ENCODE peak calls at places on chromosomes 12 and 14, in six cellular contexts. K is pancreas; O is CD8-positive, alpha-beta memory T cell; J is GM23338; Z is keratinocyte; C is HAP-1. Y is an unnamed sample.

GRCh38 chr12:48819986-48820385 is 1.7 kb downstream of the CACNB3 start:
- DNase-seq in O (no peak), Z (no peak), K (no peak), C (no peak), J (no peak), Y (no peak)

GRCh38 chr12:19850341-19851065 is 411.2 kb downstream of the AEBP2 start:
- DNase-seq in J (no peak), K (no peak), Z (no peak), C (no peak), O (no peak), Y (no peak)

GRCh38 chr14:57297852-57298251 is 29.1 kb downstream of the AP5M1 start:
- DNase-seq in O (no peak), Z (no peak), C (no peak), K (no peak), J (no peak), Y (no peak)

GRCh38 chr14:91752956-91753355 is 21.1 kb upstream of the CATSPERB start:
- DNase-seq in O (no peak), Z (no peak), C (no peak), J (no peak), K (no peak), Y (no peak)

GRCh38 chr14:87690076-87690661 is 302.8 kb downstream of the GALC start:
- DNase-seq in J (peak; percentile 50), O (no peak), Z (no peak), K (no peak), C (no peak), Y (no peak)

GRCh38 chr12:128388461-128388921 is 121.5 kb downstream of the TMEM132C start:
- DNase-seq in C (no peak), O (no peak), J (no peak), Z (no peak), K (no peak), Y (no peak)

GRCh38 chr12:131642101-131642540 is 68.8 kb upstream of the SFSWAP start:
- DNase-seq in C (peak; percentile 35), K (no peak), O (no peak), J (peak; percentile 42), Z (no peak), Y (no peak)

GRCh38 chr12:121916719-121917118 is 1.7 kb upstream of the CFAP251 start:
- DNase-seq in K (no peak), Z (no peak), C (peak; percentile 37), O (no peak), J (peak; percentile 86), Y (no peak)

GRCh38 chr12:22287776-22288621 is 46.5 kb downstream of the ST8SIA1 start:
- DNase-seq in Z (no peak), C (no peak), O (no peak), K (no peak), J (peak; percentile 47), Y (no peak)

GRCh38 chr12:2347844-2348476 is 295.2 kb downstream of the CACNA1C start:
- DNase-seq in Z (no peak), C (no peak), K (no peak), J (no peak), O (no peak), Y (no peak)

GRCh38 chr14:72666610-72667009 is 227.3 kb downstream of the DPF3 start:
- DNase-seq in J (no peak), C (no peak), Z (peak; percentile 85), O (no peak), K (no peak), Y (no peak)

GRCh38 chr12:31828057-31828456 is 99.2 kb upstream of the AMN1 start:
- DNase-seq in O (no peak), K (no peak), Z (no peak), C (no peak), J (no peak), Y (no peak)

GRCh38 chr14:76056128-76056527 is 70.6 kb downstream of the IFT43 start:
- DNase-seq in K (no peak), C (peak; percentile 14), O (no peak), Z (no peak), J (peak; percentile 74), Y (peak; percentile 31)

GRCh38 chr14:49977126-49977841 is 84.4 kb downstream of the ARF6 start:
- DNase-seq in C (no peak), K (no peak), J (no peak), Z (no peak), O (peak; percentile 55), Y (no peak)

GRCh38 chr14:92938890-92939671 is 16.1 kb downstream of the CHGA start:
- DNase-seq in O (no peak), Z (no peak), K (no peak), J (no peak), C (no peak), Y (no peak)

GRCh38 chr14:51382506-51382905 is 142.5 kb downstream of the TMX1 start:
- DNase-seq in C (no peak), Z (peak; percentile 99), O (no peak), J (no peak), K (no peak), Y (no peak)

GRCh38 chr14:105929327-105930081 is 403.1 kb downstream of the TMEM121 start:
- DNase-seq in C (no peak), O (no peak), K (no peak), J (no peak), Z (no peak), Y (no peak)

GRCh38 chr12:10623131-10623530 is 9.7 kb upstream of the MAGOHB start:
- DNase-seq in C (no peak), J (no peak), K (no peak), Z (no peak), O (no peak), Y (no peak)

GRCh38 chr12:76103958-76104357 is 19.5 kb upstream of the NAP1L1 start:
- DNase-seq in Z (no peak), C (no peak), K (no peak), J (no peak), O (no peak), Y (no peak)

GRCh38 chr14:95679995-95680735 is 6.1 kb upstream of the TCL1B start:
- DNase-seq in J (peak; percentile 58), Z (no peak), C (peak; percentile 51), K (no peak), O (no peak), Y (no peak)

DNA sequence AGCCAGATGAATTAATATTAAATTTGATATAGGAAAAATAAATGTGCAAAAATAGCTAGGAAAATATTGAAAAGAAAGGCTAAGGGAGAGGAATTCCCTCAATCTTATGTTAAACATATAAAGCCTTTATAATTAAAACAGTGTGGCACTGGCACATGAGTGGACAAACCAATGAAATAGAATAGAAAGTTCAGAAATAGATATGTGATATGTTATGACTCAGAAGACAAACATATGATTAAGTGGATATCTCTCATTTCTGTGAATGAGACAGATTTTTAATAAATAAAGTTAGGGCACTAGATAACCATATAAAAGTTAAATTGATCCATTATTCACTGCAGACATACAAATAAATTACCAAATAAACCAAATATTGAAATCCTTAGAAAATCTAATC is 73.0 kb downstream of the ALG10B start:
- DNase-seq in K (no peak), O (no peak), Z (no peak), C (no peak), J (no peak), Y (no peak)
- H3K4me1 ChIP-seq in K (no peaks in the 10 kb centered on the region), O (no peaks in the 10 kb centered on the region), Z (peaks cover 4% of the 10 kb centered on the region), C (peaks cover 7% of the 10 kb centered on the region), J (no peaks in the 10 kb centered on the region), Y (peaks cover 2% of the 10 kb centered on the region)

GRCh38 chr14:55604900-55605418 is 25.0 kb downstream of the KTN1 start:
- DNase-seq in C (no peak), J (no peak), K (no peak), Z (no peak), O (no peak), Y (no peak)
- H3K4me1 ChIP-seq in C (peaks cover 66% of the 10 kb centered on the region), J (peaks cover 86% of the 10 kb centered on the region), K (peaks cover 28% of the 10 kb centered on the region), Z (peaks cover 42% of the 10 kb centered on the region), O (peaks cover 30% of the 10 kb centered on the region), Y (peaks cover 4% of the 10 kb centered on the region)

GRCh38 chr14:101819251-101819990 is 57.9 kb downstream of the PPP2R5C start:
- DNase-seq in C (no peak), K (no peak), Z (no peak), J (no peak), O (peak; percentile 86), Y (no peak)
- H3K4me1 ChIP-seq in C (no peaks in the 10 kb centered on the region), K (peaks cover 29% of the 10 kb centered on the region), Z (peaks cover 14% of the 10 kb centered on the region), J (no peaks in the 10 kb centered on the region), O (peaks cover 79% of the 10 kb centered on the region), Y (no peaks in the 10 kb centered on the region)

GRCh38 chr12:107320031-107320928 is 226.9 kb upstream of the CRY1 start:
- DNase-seq in C (peak; percentile 61), J (peak; percentile 76), O (peak; percentile 89), Z (peak; percentile 68), K (peak; percentile 35), Y (no peak)
- H3K4me1 ChIP-seq in C (no peaks in the 10 kb centered on the region), J (peaks cover 17% of the 10 kb centered on the region), O (peaks cover 26% of the 10 kb centered on the region), Z (peaks cover 13% of the 10 kb centered on the region), K (peaks cover 14% of the 10 kb centered on the region), Y (no peaks in the 10 kb centered on the region)

GRCh38 chr14:58625438-58625837 is 12.3 kb upstream of the DACT1 start:
- DNase-seq in J (peak; percentile 68), C (no peak), K (no peak), O (no peak), Z (no peak), Y (no peak)
- H3K4me1 ChIP-seq in J (peaks cover 84% of the 10 kb centered on the region), C (peaks cover 8% of the 10 kb centered on the region), K (no peaks in the 10 kb centered on the region), O (peaks cover 5% of the 10 kb centered on the region), Z (no peaks in the 10 kb centered on the region), Y (peaks cover 2% of the 10 kb centered on the region)

DNA sequence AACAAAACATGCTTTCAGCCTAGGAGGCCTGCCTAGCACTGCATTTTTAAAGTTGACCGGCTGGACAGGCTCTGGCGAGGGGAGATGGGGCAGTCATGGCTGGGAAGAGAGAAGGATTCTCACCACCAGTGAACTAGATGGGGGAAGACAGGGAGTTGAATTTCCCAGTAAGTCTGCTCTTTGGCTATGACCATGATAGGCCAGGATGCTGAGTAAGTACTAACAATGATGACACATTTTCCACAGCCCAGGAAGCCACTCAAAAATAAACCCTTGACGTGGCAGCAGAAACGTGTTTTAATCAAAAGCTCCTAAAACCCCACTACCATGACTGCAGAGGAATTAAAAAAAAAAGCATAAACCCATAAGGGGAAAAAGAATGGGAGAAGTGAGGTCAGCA is 19.0 kb downstream of the KCTD10 start:
- DNase-seq in Z (no peak), C (no peak), J (no peak), K (no peak), O (no peak), Y (no peak)
- H3K4me1 ChIP-seq in Z (peaks cover 23% of the 10 kb centered on the region), C (peaks cover 17% of the 10 kb centered on the region), J (peaks cover 58% of the 10 kb centered on the region), K (peaks cover 15% of the 10 kb centered on the region), O (peaks cover 20% of the 10 kb centered on the region), Y (peaks cover 20% of the 10 kb centered on the region)

GRCh38 chr14:103558071-103558882 is 4.2 kb downstream of the BAG5 start:
- DNase-seq in C (no peak), O (no peak), Z (no peak), J (no peak), K (no peak), Y (no peak)

GRCh38 chr14:103555559-103556337 is 6.7 kb downstream of the BAG5 start:
- DNase-seq in K (no peak), C (no peak), O (no peak), J (no peak), Z (no peak), Y (no peak)

GRCh38 chr14:103552811-103553210 is 9.6 kb downstream of the BAG5 start:
- DNase-seq in C (no peak), J (no peak), Z (no peak), K (no peak), O (no peak), Y (no peak)

GRCh38 chr14:103561381-103562134 is 899 bp downstream of the BAG5 start:
- DNase-seq in K (no peak), C (peak; percentile 58), Z (no peak), O (peak; percentile 43), J (peak; percentile 77), Y (no peak)

GRCh38 chr14:103556976-103557758 is 5.3 kb downstream of the BAG5 start:
- DNase-seq in K (no peak), Z (no peak), C (no peak), J (no peak), O (no peak), Y (no peak)
- H3K4me1 ChIP-seq in K (peaks cover 23% of the 10 kb centered on the region), Z (peaks cover 15% of the 10 kb centered on the region), C (peaks cover 13% of the 10 kb centered on the region), J (peaks cover 6% of the 10 kb centered on the region), O (peaks cover 29% of the 10 kb centered on the region), Y (no peaks in the 10 kb centered on the region)

Y was measured in iPS DF 6.9.